ENCODE peak calls at places on chromosomes 13 and 19, in six cellular contexts. P is esophagus muscularis mucosa, U is dorsolateral prefrontal cortex, E is upper lobe of right lung, N is PC-3, G is fibroblast of lung. K is an unnamed sample.
A peak's percentile ranks its signal among the peaks of the same experiment; 100 is the strongest.

GRCh38 chr13:52851153-52851962 is 2.9 kb upstream of the PCDH8 start:
- DNase-seq in N (no peak), G (peak; percentile 7), U (peak; percentile 49), E (peak; percentile 69), P (no peak), K (no peak)

GRCh38 chr13:83538636-83539035 is 343.6 kb downstream of the SLITRK1 start:
- DNase-seq in P (no peak), U (no peak), E (no peak), N (no peak), G (no peak), K (no peak)

GRCh38 chr13:35496761-35497386 is 20.4 kb upstream of the MAB21L1 start:
- DNase-seq in N (no peak), G (no peak), U (no peak), P (no peak), E (no peak), K (no peak)

GRCh38 chr19:2494084-2494446 is 18.1 kb downstream of the GADD45B start:
- DNase-seq in N (peak; percentile 38), E (no peak), G (peak; percentile 87), U (peak; percentile 45), P (no peak), K (no peak)

GRCh38 chr13:21625366-21625765 is 21.4 kb upstream of the MICU2 start:
- DNase-seq in E (no peak), G (peak; percentile 26), N (peak; percentile 59), P (no peak), U (no peak), K (no peak)

GRCh38 chr13:25281193-25281936 is 5.9 kb downstream of the MTMR6 start:
- DNase-seq in P (no peak), G (no peak), U (no peak), N (no peak), E (no peak), K (no peak)

GRCh38 chr19:16497837-16498236 is 1.6 kb downstream of the C19orf44 start:
- DNase-seq in G (no peak), P (no peak), U (no peak), N (no peak), E (no peak), K (no peak)

GRCh38 chr13:91313103-91313502 is 34.4 kb upstream of the MIR17HG start:
- DNase-seq in N (peak; percentile 22), U (no peak), G (peak; percentile 6), P (no peak), E (no peak), K (no peak)

GRCh38 chr19:13615890-13616289 is 109.6 kb upstream of the CACNA1A start:
- DNase-seq in E (no peak), P (no peak), N (no peak), U (peak; percentile 59), G (no peak), K (no peak)

GRCh38 chr13:43036386-43037220 is 13.2 kb downstream of the DNAJC15 start:
- DNase-seq in N (no peak), G (peak; percentile 25), P (no peak), U (no peak), E (peak; percentile 70), K (no peak)

GRCh38 chr19:41691268-41691970 is 3.3 kb upstream of the CEACAM7 start:
- DNase-seq in E (peak; percentile 63), G (no peak), N (peak; percentile 27), P (peak; percentile 75), U (no peak), K (no peak)

GRCh38 chr19:15962319-15962718 is 13.5 kb downstream of the OR10H4 start:
- DNase-seq in N (no peak), P (no peak), E (no peak), U (no peak), G (no peak), K (no peak)

GRCh38 chr13:85864963-85865530 is 65.8 kb upstream of the SLITRK6 start:
- DNase-seq in G (peak; percentile 3), E (no peak), U (no peak), P (no peak), N (peak; percentile 52), K (peak; percentile 3)

GRCh38 chr19:48630289-48631036 is 6.7 kb downstream of the DBP start:
- DNase-seq in U (no peak), N (no peak), E (peak; percentile 78), G (peak; percentile 58), P (no peak), K (no peak)

GRCh38 chr13:25687622-25688225 is 315.9 kb downstream of the ATP8A2 start:
- DNase-seq in U (no peak), E (no peak), N (no peak), G (peak; percentile 35), P (no peak), K (no peak)

GRCh38 chr13:34608326-34608725 is 333.7 kb upstream of the NBEA start:
- DNase-seq in P (peak; percentile 39), N (no peak), G (no peak), U (no peak), E (no peak), K (no peak)

GRCh38 chr19:29201849-29202248 is 11.1 kb downstream of the UQCRFS1 start:
- DNase-seq in E (no peak), G (no peak), P (no peak), N (no peak), U (no peak), K (no peak)

GRCh38 chr19:42401365-42402303 is 11.5 kb upstream of the CNFN start:
- DNase-seq in E (peak; percentile 90), U (peak; percentile 83), P (peak; percentile 96), N (peak; percentile 77), G (peak; percentile 59), K (peak; percentile 51)

GRCh38 chr19:55087542-55087935 is 11.9 kb downstream of the EPS8L1 start:
- DNase-seq in E (no peak), U (no peak), N (no peak), G (peak; percentile 16), P (no peak), K (no peak)

GRCh38 chr19:55088021-55088451 is 12.4 kb downstream of the EPS8L1 start:
- DNase-seq in N (no peak), E (no peak), U (no peak), G (no peak), P (no peak), K (no peak)

GRCh38 chr19:55089279-55089944 is 13.7 kb downstream of the EPS8L1 start:
- DNase-seq in U (no peak), G (no peak), E (no peak), N (no peak), P (no peak), K (no peak)

GRCh38 chr19:55086730-55087541 is 11.3 kb downstream of the EPS8L1 start:
- DNase-seq in G (peak; percentile 89), E (peak; percentile 95), U (peak; percentile 79), N (no peak), P (peak; percentile 98), K (peak; percentile 82)

DNA sequence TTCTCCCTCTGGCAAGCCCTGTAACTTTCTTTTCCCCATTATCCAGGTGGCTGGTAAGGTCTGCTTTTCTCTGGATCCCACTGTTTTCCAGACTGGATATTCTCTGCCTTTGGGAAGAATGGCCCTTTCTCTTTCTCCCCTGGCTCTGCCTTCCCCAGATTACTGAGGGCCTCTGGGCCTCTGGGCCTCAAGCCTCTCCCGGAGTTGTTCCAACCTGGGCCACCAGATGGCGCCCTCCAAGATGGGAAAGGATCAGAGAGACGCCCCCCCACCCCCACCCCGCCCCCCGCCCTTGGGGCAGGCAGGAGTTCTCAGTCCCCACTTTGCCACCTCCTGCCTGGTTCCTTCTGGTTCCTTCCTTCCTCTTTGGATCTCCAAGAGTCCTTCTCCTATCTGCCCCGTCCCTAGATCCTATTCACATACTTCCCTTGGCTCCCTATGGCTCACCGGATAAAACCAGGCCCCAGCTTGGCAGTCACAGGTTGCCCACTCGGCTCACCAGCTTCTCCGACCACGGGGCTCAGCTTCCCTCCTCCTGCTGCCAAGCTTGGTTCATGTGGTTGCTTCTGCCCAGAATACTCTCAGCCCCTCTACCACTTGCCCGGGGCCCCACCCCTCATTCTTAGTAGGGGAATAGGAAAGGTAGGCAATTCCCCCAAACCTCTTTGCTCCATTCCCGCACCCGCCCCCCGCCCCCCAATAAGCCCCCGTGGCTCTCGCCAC is 13.0 kb downstream of the EPS8L1 start:
- DNase-seq in G (peak; percentile 32), N (peak; percentile 92), U (peak; percentile 79), P (no peak), E (peak; percentile 91), K (peak; percentile 13)
- H3K27ac ChIP-seq in G (no peak overlapping the region), N (no peak overlapping the region), U (no peak overlapping the region), P (peak overlapping the region; percentile 53), E (no peak overlapping the region), K (no peak overlapping the region)

GRCh38 chr13:23161176-23161825 is 19.5 kb upstream of the SGCG start:
- DNase-seq in P (no peak), U (no peak), G (no peak), E (no peak), N (no peak), K (no peak)

GRCh38 chr13:23159205-23159586 is 21.6 kb upstream of the SGCG start:
- DNase-seq in U (peak; percentile 62), G (peak; percentile 12), N (peak; percentile 31), P (no peak), E (no peak), K (no peak)

GRCh38 chr13:23160241-23161175 is 20.3 kb upstream of the SGCG start:
- DNase-seq in P (no peak), U (no peak), E (no peak), N (peak; percentile 12), G (peak; percentile 2), K (no peak)

DNA sequence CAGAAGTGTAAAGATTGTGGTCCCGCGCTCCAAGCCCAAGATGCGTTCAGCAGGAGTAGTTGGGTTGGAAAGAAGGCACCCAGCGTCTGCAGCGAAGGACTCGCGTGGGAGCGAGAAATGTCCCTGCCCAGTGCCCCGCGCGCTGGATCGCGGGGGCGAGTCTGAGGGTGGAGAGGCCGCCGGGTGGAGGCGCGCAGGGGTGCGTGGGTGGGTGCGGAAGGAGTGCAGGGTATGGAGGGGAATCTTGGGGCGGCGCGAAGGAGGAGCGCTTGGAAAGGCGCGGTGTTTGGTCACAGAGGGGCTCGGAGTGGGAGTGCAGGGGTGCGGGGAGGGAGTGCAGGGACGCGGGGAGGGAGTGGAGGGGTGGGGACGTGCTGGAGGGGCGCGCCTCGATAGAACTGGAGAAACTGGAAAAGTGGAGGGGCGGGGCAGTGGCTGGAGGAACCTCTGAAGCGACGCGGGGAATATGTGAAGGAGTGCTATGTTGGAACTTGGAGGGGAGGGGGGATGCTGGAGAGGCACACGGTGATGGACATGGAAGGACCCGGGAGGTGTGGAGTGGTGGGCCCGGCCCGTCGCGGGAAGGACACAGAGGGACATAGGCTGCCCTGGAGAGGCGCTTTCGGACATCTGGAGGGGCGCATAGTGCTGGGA is 21.1 kb upstream of the SGCG start:
- DNase-seq in U (no peak), G (no peak), E (peak; percentile 66), P (no peak), N (no peak), K (no peak)
- H3K4me3 ChIP-seq in U (peak overlapping the region; percentile 17), G (peak overlapping the region; percentile 29), E (peak overlapping the region; percentile 44), P (peak overlapping the region; percentile 48), N (no peak overlapping the region), K (peak overlapping the region; percentile 44)

DNA sequence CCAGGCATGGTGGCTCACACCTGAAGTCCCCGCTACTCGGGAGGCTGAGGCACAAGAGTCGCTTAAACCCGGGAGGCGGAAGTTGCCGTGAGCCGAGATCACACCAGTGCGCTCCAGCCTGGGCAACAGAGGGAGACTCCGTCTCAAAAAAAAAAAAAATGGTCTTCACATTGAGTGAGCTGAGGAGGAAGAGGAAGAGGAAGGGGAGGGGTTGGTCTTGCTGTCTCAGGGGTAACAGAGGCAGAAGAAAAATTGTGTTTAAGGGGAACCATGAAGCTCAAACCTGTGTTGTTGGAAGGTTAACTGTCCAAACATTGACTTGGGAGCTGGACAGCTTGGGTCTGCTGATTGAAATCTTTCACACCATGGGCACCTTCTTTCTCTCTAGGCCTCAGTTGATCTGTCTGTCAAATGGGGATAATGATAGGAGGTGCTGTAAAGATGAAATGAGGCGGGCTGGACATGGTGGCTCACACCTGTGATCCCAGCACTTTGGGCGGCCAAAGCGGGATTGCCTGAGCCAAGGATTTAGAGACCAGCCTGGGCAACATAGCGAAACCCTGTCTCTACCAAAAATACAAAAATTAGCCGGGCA is 9.8 kb upstream of the SLC44A2 start:
- DNase-seq in P (no peak), E (no peak), N (no peak), U (no peak), G (no peak), K (no peak)
- H3K27ac ChIP-seq in P (no peak overlapping the region), E (peak overlapping the region; percentile 76), N (no peak overlapping the region), U (no peak overlapping the region), G (no peak overlapping the region), K (no peak overlapping the region)

GRCh38 chr19:58511353-58512208 is at the start of gene SLC27A5:
- DNase-seq in P (no peak), E (no peak), N (no peak), U (no peak), G (no peak), K (no peak)
- H3K4me3 ChIP-seq in P (no peak within 1 kb of the TSS), E (no peak within 1 kb of the TSS), N (no peak within 1 kb of the TSS), U (no peak within 1 kb of the TSS), G (no peak within 1 kb of the TSS), K (no peak within 1 kb of the TSS)

K was measured in AG04450.